ENCODE peak calls at places on chromosomes 11 and 22, in nine cellular contexts. C is cardiac muscle cell, N is transverse colon, L is stomach, O is heart left ventricle, Y is GM12865, B is SK-N-SH, I is AG09309, E is coronary artery. T is an unnamed sample.

GRCh38 chr11:63843042-63843441 is 4.1 kb downstream of the MARK2 start:
- DNase-seq in E (no peak), N (no peak), I (no peak), Y (no peak), C (no peak), B (no peak), O (no peak), L (peak), T (no peak)

GRCh38 chr22:31748490-31748889 is 1.4 kb downstream of the PRR14L start:
- DNase-seq in B (no peak), I (no peak), L (no peak), O (no peak), C (no peak), E (no peak), N (no peak), Y (peak), T (no peak)

GRCh38 chr11:125586618-125587017 is 6.0 kb upstream of the STT3A start:
- DNase-seq in L (no peak), N (no peak), E (no peak), B (no peak), Y (no peak), I (no peak), C (no peak), O (no peak), T (no peak)

GRCh38 chr11:125092669-125093068 is 18.8 kb downstream of the TMEM218 start:
- DNase-seq in C (no peak), L (no peak), I (no peak), Y (no peak), B (no peak), N (no peak), O (no peak), E (no peak), T (no peak)

GRCh38 chr11:69002743-69003231 is 10.3 kb downstream of the MRGPRF start:
- DNase-seq in L (no peak), N (peak), B (no peak), C (no peak), E (no peak), I (no peak), Y (no peak), O (no peak), T (peak)

GRCh38 chr11:70549386-70549785 is 151.1 kb downstream of the CTTN start:
- DNase-seq in B (no peak), I (no peak), L (no peak), O (no peak), E (no peak), Y (no peak), N (no peak), C (no peak), T (no peak)

GRCh38 chr11:638616-639323 is 1.7 kb downstream of the DRD4 start:
- DNase-seq in C (no peak), B (peak), N (no peak), L (no peak), O (no peak), E (no peak), Y (no peak), I (no peak), T (peak)

GRCh38 chr11:77187105-77187750 is 59.2 kb downstream of the MYO7A start:
- DNase-seq in B (no peak), O (no peak), I (no peak), N (no peak), C (no peak), E (no peak), Y (no peak), L (no peak), T (no peak)

GRCh38 chr11:96134622-96135021 is 208.4 kb downstream of the MAML2 start:
- DNase-seq in B (no peak), N (no peak), O (no peak), I (no peak), Y (no peak), L (no peak), C (peak), E (no peak), T (no peak)

GRCh38 chr22:30187726-30188407 is 58.7 kb downstream of the LIF start:
- DNase-seq in N (no peak), O (no peak), E (no peak), I (no peak), C (peak), B (no peak), L (no peak), Y (no peak), T (no peak)

GRCh38 chr11:45654741-45655283 is 10.6 kb downstream of the CHST1 start:
- DNase-seq in N (no peak), I (no peak), B (no peak), E (peak), L (no peak), C (no peak), Y (no peak), O (no peak), T (no peak)

GRCh38 chr22:19892249-19892879 is 37.7 kb upstream of the GNB1L start:
- DNase-seq in E (no peak), C (peak), Y (no peak), O (no peak), L (no peak), N (no peak), B (peak), I (no peak), T (no peak)

GRCh38 chr11:135075740-135076139 is 663.7 kb upstream of the B3GAT1 start:
- DNase-seq in C (peak), Y (peak), I (no peak), N (peak), B (no peak), E (peak), O (peak), L (peak), T (peak)

GRCh38 chr11:1632053-1632714 is 2.6 kb downstream of the KRTAP5-5 start:
- DNase-seq in B (no peak), L (no peak), I (no peak), O (no peak), N (no peak), E (no peak), Y (no peak), C (no peak), T (no peak)

GRCh38 chr11:113059548-113059947 is 98.3 kb downstream of the NCAM1 start:
- DNase-seq in C (no peak), B (no peak), L (no peak), O (no peak), E (no peak), I (no peak), Y (no peak), N (no peak), T (no peak)

GRCh38 chr11:118415739-118416068 is 14.3 kb downstream of the ATP5MG start:
- DNase-seq in N (peak), Y (no peak), O (peak), I (peak), C (peak), E (no peak), L (peak), B (peak), T (peak)

GRCh38 chr11:112499153-112499907 is 238.7 kb upstream of the PLET1 start:
- DNase-seq in N (no peak), O (no peak), Y (no peak), C (no peak), L (no peak), E (no peak), B (no peak), I (no peak), T (peak)

GRCh38 chr11:63635762-63636465 is 21.7 kb upstream of the PLAAT3 start:
- DNase-seq in O (peak), N (peak), B (peak), L (peak), I (no peak), Y (peak), C (peak), E (no peak), T (peak)

GRCh38 chr11:110808291-110808690 is 96.1 kb upstream of the ARHGAP20 start:
- DNase-seq in N (no peak), B (no peak), C (no peak), Y (no peak), O (no peak), E (no peak), L (no peak), I (no peak), T (no peak)

GRCh38 chr22:44746836-44747519 is 5.4 kb upstream of the ARHGAP8 start:
- DNase-seq in C (peak), Y (no peak), I (no peak), N (peak), L (peak), E (no peak), O (no peak), B (no peak), T (peak)

GRCh38 chr22:34886812-34887211 is 179.1 kb upstream of the ISX start:
- DNase-seq in E (no peak), I (no peak), N (no peak), Y (no peak), C (no peak), L (no peak), O (no peak), B (no peak), T (no peak)

GRCh38 chr11:69295995-69296889 is 2.3 kb downstream of the MYEOV start:
- DNase-seq in I (peak), Y (no peak), O (peak), N (peak), B (no peak), E (no peak), L (peak), C (peak), T (no peak)

GRCh38 chr11:32088117-32088941 is 2.5 kb upstream of the RCN1 start:
- DNase-seq in C (peak), L (peak), B (peak), E (peak), I (peak), Y (peak), O (peak), N (no peak), T (no peak)

GRCh38 chr11:17846852-17847453 is 112.4 kb downstream of the KCNC1 start:
- DNase-seq in Y (peak), L (no peak), N (no peak), E (no peak), I (no peak), O (peak), B (no peak), C (peak), T (no peak)

GRCh38 chr11:131827440-131827839 is 457.0 kb downstream of the NTM start:
- DNase-seq in E (no peak), Y (no peak), I (no peak), L (no peak), B (no peak), C (no peak), N (no peak), O (no peak), T (no peak)

GRCh38 chr11:42778193-42778592 is 533.6 kb upstream of the API5 start:
- DNase-seq in B (no peak), I (no peak), C (no peak), L (no peak), E (no peak), O (no peak), Y (no peak), N (no peak), T (peak)
- TF ChIP-seq CTCF in B (no peak), I (no peak), C (no peak), L (no peak), E (no peak), O (no peak), Y (no peak), N (no peak), T (peak)

DNA sequence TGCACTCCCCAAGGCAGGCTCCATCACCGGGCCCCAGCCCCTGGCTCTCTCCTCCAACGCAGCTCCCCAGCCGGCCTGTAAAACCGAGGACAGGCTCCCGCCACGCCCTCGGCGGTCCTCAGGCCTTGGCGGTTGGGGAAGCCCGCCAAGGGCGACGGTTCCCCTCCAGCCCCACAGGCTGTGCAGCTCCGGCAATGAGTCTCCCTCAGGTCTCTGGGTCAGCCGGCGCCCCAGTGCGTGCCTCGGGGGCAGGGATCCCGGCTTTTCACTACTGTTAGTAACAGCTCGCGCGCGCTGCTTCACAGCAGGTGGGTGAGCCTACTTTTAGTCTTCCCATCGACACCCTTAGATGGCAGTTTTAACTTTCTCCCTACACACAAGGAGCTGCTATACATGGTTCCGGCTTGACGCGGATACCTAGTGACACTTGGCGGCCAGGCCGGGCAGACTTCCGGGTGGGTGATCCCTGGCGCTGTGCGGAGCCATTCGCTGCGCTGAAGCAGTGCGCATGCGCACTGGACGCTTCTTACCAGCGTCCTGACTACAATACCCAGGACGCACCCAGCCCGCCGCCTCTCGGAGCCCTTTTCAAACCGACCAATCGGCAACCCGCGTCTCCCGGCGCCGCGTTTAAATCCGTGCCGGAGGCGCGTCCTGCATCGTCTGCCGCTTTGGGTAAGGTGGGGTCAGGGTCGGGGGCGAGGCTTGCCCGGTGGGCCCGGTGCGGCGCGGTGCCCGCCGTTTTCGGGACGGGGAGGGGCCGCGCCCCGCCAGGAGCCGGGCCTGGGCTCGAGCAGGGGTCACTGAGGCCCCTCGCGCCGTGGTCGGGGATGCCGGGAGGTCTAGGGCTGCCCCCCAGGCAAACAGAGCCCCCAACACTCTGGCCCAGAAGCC is at the start of gene GTSE1:
- DNase-seq in B (peak), N (peak), I (peak), C (peak), E (peak), O (peak), Y (peak), L (peak), T (peak)
- TF ChIP-seq CTCF in B (peak), N (no peak), I (no peak), C (peak), E (no peak), O (peak), Y (peak), L (peak), T (peak)

DNA sequence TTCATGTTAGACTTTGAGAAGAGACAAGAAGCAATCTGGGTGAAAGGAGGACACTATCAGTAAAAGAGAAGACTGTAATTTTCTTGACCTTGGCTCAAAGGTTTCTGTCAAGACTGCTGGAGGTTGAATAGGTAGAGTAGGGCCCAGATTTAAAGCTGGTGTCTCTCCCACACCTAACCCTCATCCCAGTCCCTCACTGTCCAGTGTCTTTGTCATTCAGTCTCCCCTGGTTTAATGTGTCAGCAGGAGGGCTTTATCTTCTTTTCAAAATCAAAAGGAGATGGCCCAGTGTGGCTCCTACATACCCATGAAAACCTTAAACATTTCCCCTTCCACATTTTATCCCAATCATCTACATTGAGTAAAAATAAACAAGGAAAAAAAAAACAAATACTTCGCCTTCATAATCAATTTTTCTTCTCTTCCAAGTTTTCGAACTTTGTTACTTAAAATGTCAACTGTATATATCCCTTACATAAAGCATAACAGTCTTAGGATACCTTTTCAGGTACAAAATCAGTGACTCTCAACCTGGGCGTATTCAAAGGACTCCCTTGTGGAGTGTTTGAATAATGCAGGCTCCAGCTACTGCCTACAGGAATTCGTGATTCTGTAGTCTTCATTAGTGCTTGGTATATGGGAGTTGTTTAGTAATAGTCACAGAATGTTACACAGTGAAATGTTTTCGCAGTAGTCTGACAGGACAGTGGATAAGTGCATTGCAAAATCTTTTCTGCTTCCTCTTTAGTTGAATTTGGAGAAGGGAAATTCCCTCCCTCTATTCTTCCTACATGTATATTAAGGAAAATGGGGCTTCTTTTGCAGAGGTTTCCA is 87.2 kb downstream of the FAT3 start:
- DNase-seq in Y (no peak), I (no peak), E (no peak), N (no peak), O (no peak), B (no peak), C (peak), L (no peak), T (peak)
- TF ChIP-seq CTCF in Y (no peak), I (no peak), E (no peak), N (no peak), O (no peak), B (no peak), C (no peak), L (no peak), T (peak)

DNA sequence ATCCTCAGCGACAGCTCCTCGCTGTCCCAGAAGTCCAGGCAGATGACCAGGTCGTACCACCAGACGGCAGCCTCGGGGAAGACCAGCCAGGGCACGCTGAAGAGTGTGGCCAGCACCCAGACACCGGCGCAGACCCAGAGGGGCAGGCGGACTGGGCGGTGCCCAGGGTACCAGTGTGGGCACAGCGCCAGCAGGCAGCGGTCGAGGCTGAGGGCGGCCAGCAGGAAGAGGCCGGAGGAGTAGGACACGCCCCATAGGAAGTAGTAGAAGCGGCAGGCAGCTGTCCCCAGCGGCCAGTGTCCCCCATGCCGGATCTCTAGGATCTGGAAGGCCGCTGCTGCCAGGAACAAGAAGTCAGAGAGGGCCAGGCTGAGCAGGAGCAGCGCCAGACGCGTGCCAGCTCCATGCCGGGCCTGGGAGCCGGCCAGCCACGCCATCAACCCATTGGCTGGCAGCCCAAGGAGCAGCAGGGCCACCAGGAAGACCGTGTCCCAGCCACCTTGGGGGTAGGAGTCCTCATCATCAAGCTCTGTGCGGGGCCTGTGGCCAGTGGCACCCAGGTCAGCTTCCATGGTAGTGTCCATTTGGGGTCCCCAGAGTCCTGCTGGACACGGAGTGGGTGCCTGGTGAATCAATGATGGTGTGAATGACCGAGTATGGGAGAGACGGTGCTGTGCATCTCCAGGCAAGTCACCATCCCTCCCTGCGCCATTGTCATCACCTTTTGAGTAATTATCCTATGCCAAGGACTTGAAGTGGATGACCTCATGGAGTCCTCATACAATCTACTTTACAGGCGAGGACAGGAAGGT is at the start of gene GPR152:
- DNase-seq in N (no peak), E (no peak), O (peak), B (no peak), I (no peak), L (peak), C (no peak), Y (no peak), T (no peak)
- TF ChIP-seq CTCF in N (no peak), E (no peak), O (no peak), B (no peak), I (no peak), L (peak), C (no peak), Y (no peak), T (no peak)

GRCh38 chr11:114400222-114400973 is at the start of the genes C11orf71 and RBM7:
- DNase-seq in N (peak), O (peak), Y (peak), E (peak), I (peak), C (peak), B (peak), L (peak), T (peak)
- TF ChIP-seq CTCF in N (no peak), O (no peak), Y (peak), E (no peak), I (no peak), C (no peak), B (peak), L (no peak), T (peak)